ENCODE peak calls at places on chromosomes 11 and 22, in six cellular contexts. Q is T follicular helper cell; L is neural crest cell; C is naive thymus-derived CD8-positive, alpha-beta T cell; R is left cardiac atrium; K is H7. Z is an unnamed sample.

GRCh38 chr11:125264091-125265022 is 99.8 kb downstream of the PKNOX2 start:
- DNase-seq in Q (no peak), L (no peak), C (no peak), R (no peak), K (no peak), Z (no peak)

GRCh38 chr11:17293308-17293707 is 16.8 kb downstream of the NUCB2 start:
- DNase-seq in Q (no peak), L (no peak), C (no peak), R (no peak), K (no peak), Z (no peak)

GRCh38 chr11:108035690-108036089 is 27.0 kb downstream of the CUL5 start:
- DNase-seq in Q (no peak), L (no peak), C (no peak), R (no peak), K (no peak), Z (peak)

GRCh38 chr11:67640021-67640757 is 626 bp upstream of the TBX10 start:
- DNase-seq in Q (peak), L (peak), C (peak), R (peak), K (peak), Z (peak)

GRCh38 chr11:7448126-7448525 is 37.2 kb upstream of the OLFML1 start:
- DNase-seq in Q (no peak), L (no peak), C (no peak), R (no peak), K (peak), Z (no peak)

GRCh38 chr22:39985383-39986045 is 9.2 kb upstream of the FAM83F start:
- DNase-seq in Q (no peak), L (no peak), C (peak), R (no peak), K (no peak), Z (no peak)

GRCh38 chr11:126039485-126040271 is 23.0 kb downstream of the CDON start:
- DNase-seq in Q (no peak), L (no peak), C (no peak), R (no peak), K (peak), Z (no peak)

GRCh38 chr11:12769834-12770345 is 95.7 kb downstream of the TEAD1 start:
- DNase-seq in Q (no peak), L (no peak), C (no peak), R (no peak), K (no peak), Z (no peak)

Z was measured in islet precursor cell.